ENCODE peak calls at places on chromosome 13, in nine cellular contexts. One of them, this sample, is unnamed.

GRCh38 chr13:91609353-91609752 is 210.9 kb downstream of the GPC5 start:
- DNase-seq in stomach: no peak
- DNase-seq in lower leg skin: no peak
- DNase-seq in Peyer's patch: no peak
- DNase-seq in endothelial cell of umbilical vein: no peak
- DNase-seq in tibial nerve: no peak
- DNase-seq in ovary: no peak
- DNase-seq in suprapubic skin: no peak
- DNase-seq in adrenal gland: no peak
- DNase-seq in this sample: no peak

GRCh38 chr13:107867701-107868661 is 347.4 kb downstream of the LIG4 start:
- DNase-seq in stomach: peak; percentile 35
- DNase-seq in lower leg skin: no peak
- DNase-seq in Peyer's patch: no peak
- DNase-seq in endothelial cell of umbilical vein: peak; percentile 64
- DNase-seq in tibial nerve: no peak
- DNase-seq in ovary: peak; percentile 23
- DNase-seq in suprapubic skin: no peak
- DNase-seq in adrenal gland: no peak
- DNase-seq in this sample: no peak

GRCh38 chr13:77002590-77003190 is 10.8 kb downstream of the CLN5 start:
- DNase-seq in stomach: no peak
- DNase-seq in lower leg skin: no peak
- DNase-seq in Peyer's patch: no peak
- DNase-seq in endothelial cell of umbilical vein: peak; percentile 57
- DNase-seq in tibial nerve: no peak
- DNase-seq in ovary: no peak
- DNase-seq in suprapubic skin: no peak
- DNase-seq in adrenal gland: no peak
- DNase-seq in this sample: no peak

GRCh38 chr13:103799028-103799427 is 732.8 kb upstream of the SLC10A2 start:
- DNase-seq in stomach: no peak
- DNase-seq in lower leg skin: no peak
- DNase-seq in Peyer's patch: no peak
- DNase-seq in endothelial cell of umbilical vein: no peak
- DNase-seq in tibial nerve: no peak
- DNase-seq in ovary: no peak
- DNase-seq in suprapubic skin: no peak
- DNase-seq in adrenal gland: no peak
- DNase-seq in this sample: no peak

GRCh38 chr13:25415196-25415595 is 43.4 kb downstream of the ATP8A2 start:
- DNase-seq in stomach: no peak
- DNase-seq in lower leg skin: no peak
- DNase-seq in Peyer's patch: no peak
- DNase-seq in endothelial cell of umbilical vein: no peak
- DNase-seq in tibial nerve: no peak
- DNase-seq in ovary: no peak
- DNase-seq in suprapubic skin: no peak
- DNase-seq in adrenal gland: no peak
- DNase-seq in this sample: no peak

GRCh38 chr13:98978280-98978679 is 416 bp upstream of the DOCK9 start:
- DNase-seq in stomach: no peak
- DNase-seq in lower leg skin: no peak
- DNase-seq in Peyer's patch: no peak
- DNase-seq in endothelial cell of umbilical vein: peak; percentile 92
- DNase-seq in tibial nerve: no peak
- DNase-seq in ovary: no peak
- DNase-seq in suprapubic skin: no peak
- DNase-seq in adrenal gland: no peak
- DNase-seq in this sample: no peak

GRCh38 chr13:74226791-74227475 is 92.7 kb upstream of the KLF12 start:
- DNase-seq in stomach: no peak
- DNase-seq in lower leg skin: no peak
- DNase-seq in Peyer's patch: no peak
- DNase-seq in endothelial cell of umbilical vein: no peak
- DNase-seq in tibial nerve: no peak
- DNase-seq in ovary: no peak
- DNase-seq in suprapubic skin: no peak
- DNase-seq in adrenal gland: no peak
- DNase-seq in this sample: no peak

GRCh38 chr13:100540621-100541020 is 48.0 kb downstream of the GGACT start:
- DNase-seq in stomach: no peak
- DNase-seq in lower leg skin: no peak
- DNase-seq in Peyer's patch: no peak
- DNase-seq in endothelial cell of umbilical vein: no peak
- DNase-seq in tibial nerve: no peak
- DNase-seq in ovary: no peak
- DNase-seq in suprapubic skin: no peak
- DNase-seq in adrenal gland: no peak
- DNase-seq in this sample: no peak

GRCh38 chr13:33639640-33640080 is 178.3 kb upstream of the RFC3 start:
- DNase-seq in stomach: no peak
- DNase-seq in lower leg skin: no peak
- DNase-seq in Peyer's patch: no peak
- DNase-seq in endothelial cell of umbilical vein: no peak
- DNase-seq in tibial nerve: no peak
- DNase-seq in ovary: no peak
- DNase-seq in suprapubic skin: no peak
- DNase-seq in adrenal gland: no peak
- DNase-seq in this sample: no peak

GRCh38 chr13:26914624-26915023 is 154.0 kb upstream of the GPR12 start:
- DNase-seq in stomach: no peak
- DNase-seq in lower leg skin: no peak
- DNase-seq in Peyer's patch: no peak
- DNase-seq in endothelial cell of umbilical vein: no peak
- DNase-seq in tibial nerve: no peak
- DNase-seq in ovary: no peak
- DNase-seq in suprapubic skin: no peak
- DNase-seq in adrenal gland: no peak
- DNase-seq in this sample: no peak

GRCh38 chr13:23679214-23679613 is 109.0 kb downstream of the TNFRSF19 start:
- DNase-seq in stomach: no peak
- DNase-seq in lower leg skin: no peak
- DNase-seq in Peyer's patch: no peak
- DNase-seq in endothelial cell of umbilical vein: no peak
- DNase-seq in tibial nerve: no peak
- DNase-seq in ovary: no peak
- DNase-seq in suprapubic skin: no peak
- DNase-seq in adrenal gland: no peak
- DNase-seq in this sample: no peak

GRCh38 chr13:91647361-91647970 is 249.0 kb downstream of the GPC5 start:
- DNase-seq in stomach: no peak
- DNase-seq in lower leg skin: no peak
- DNase-seq in Peyer's patch: no peak
- DNase-seq in endothelial cell of umbilical vein: no peak
- DNase-seq in tibial nerve: no peak
- DNase-seq in ovary: no peak
- DNase-seq in suprapubic skin: no peak
- DNase-seq in adrenal gland: no peak
- DNase-seq in this sample: no peak

GRCh38 chr13:114065141-114065925 is 67.1 kb downstream of the RASA3 start:
- DNase-seq in stomach: peak; percentile 79
- DNase-seq in lower leg skin: peak; percentile 82
- DNase-seq in Peyer's patch: peak; percentile 49
- DNase-seq in endothelial cell of umbilical vein: peak; percentile 96
- DNase-seq in tibial nerve: peak; percentile 86
- DNase-seq in ovary: peak; percentile 91
- DNase-seq in suprapubic skin: peak; percentile 93
- DNase-seq in adrenal gland: peak; percentile 93
- DNase-seq in this sample: peak; percentile 92
- TF ChIP-seq POLR2A in stomach: no peak
- TF ChIP-seq POLR2A in lower leg skin: no peak
- TF ChIP-seq POLR2A in Peyer's patch: peak; percentile 29
- TF ChIP-seq POLR2A in endothelial cell of umbilical vein: peak; percentile 51
- TF ChIP-seq POLR2A in tibial nerve: peak; percentile 22
- TF ChIP-seq POLR2A in ovary: peak; percentile 32
- TF ChIP-seq POLR2A in suprapubic skin: no peak
- TF ChIP-seq POLR2A in adrenal gland: peak; percentile 68
- TF ChIP-seq POLR2A in this sample: no peak

GRCh38 chr13:97225533-97225932 is 3.4 kb downstream of the MBNL2 start:
- DNase-seq in stomach: no peak
- DNase-seq in lower leg skin: no peak
- DNase-seq in Peyer's patch: no peak
- DNase-seq in endothelial cell of umbilical vein: peak; percentile 41
- DNase-seq in tibial nerve: no peak
- DNase-seq in ovary: no peak
- DNase-seq in suprapubic skin: no peak
- DNase-seq in adrenal gland: no peak
- DNase-seq in this sample: no peak

GRCh38 chr13:97222934-97223710 is 989 bp downstream of the MBNL2 start:
- DNase-seq in stomach: no peak
- DNase-seq in lower leg skin: no peak
- DNase-seq in Peyer's patch: no peak
- DNase-seq in endothelial cell of umbilical vein: peak; percentile 36
- DNase-seq in tibial nerve: no peak
- DNase-seq in ovary: no peak
- DNase-seq in suprapubic skin: no peak
- DNase-seq in adrenal gland: no peak
- DNase-seq in this sample: no peak

GRCh38 chr13:97221989-97222700 is at the start of gene MBNL2:
- DNase-seq in stomach: peak; percentile 90
- DNase-seq in lower leg skin: peak; percentile 93
- DNase-seq in Peyer's patch: peak; percentile 89
- DNase-seq in endothelial cell of umbilical vein: peak; percentile 98
- DNase-seq in tibial nerve: peak; percentile 87
- DNase-seq in ovary: peak; percentile 84
- DNase-seq in suprapubic skin: peak; percentile 95
- DNase-seq in adrenal gland: peak; percentile 97
- DNase-seq in this sample: peak; percentile 96

GRCh38 chr13:97224544-97225324 is 2.6 kb downstream of the MBNL2 start:
- DNase-seq in stomach: peak; percentile 70
- DNase-seq in lower leg skin: no peak
- DNase-seq in Peyer's patch: no peak
- DNase-seq in endothelial cell of umbilical vein: peak; percentile 75
- DNase-seq in tibial nerve: peak; percentile 40
- DNase-seq in ovary: no peak
- DNase-seq in suprapubic skin: peak; percentile 85
- DNase-seq in adrenal gland: no peak
- DNase-seq in this sample: no peak

DNA sequence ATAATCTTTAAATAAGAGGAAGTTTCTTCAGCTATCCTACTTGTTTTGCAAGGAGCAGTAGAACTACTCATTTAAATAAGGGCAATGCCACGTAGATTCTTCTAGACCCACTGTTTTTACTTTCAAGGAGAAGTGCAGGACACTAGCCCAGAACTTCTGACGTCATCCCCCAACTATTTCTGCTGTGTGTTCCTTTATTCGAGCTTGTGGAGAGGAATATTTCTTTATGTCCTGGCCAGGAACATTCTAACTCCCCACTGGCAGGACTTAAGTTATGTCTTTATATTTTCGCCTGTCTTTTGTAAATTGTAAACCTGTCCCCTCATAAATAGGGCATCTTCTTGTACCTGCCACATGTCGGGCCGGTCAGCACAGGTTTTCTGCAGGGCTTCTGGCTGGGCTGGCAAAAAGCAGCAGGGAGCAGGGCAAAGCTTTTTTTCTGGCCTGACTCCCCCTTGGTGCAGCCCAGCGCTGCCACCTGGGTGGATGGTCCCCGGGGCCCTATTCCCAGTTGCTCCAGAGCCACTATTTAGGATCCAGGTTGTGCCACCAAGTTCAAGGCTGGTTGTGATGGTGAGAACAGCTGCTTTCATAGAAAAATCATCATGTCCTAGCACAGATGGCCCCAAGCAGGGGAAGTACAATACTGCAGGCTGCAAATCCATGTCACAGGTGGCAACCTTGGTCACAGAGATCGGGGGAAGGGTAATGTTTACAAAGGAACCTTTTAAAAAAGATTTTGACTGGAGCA is 1.8 kb downstream of the MBNL2 start:
- DNase-seq in stomach: peak; percentile 42
- DNase-seq in lower leg skin: peak; percentile 79
- DNase-seq in Peyer's patch: peak; percentile 62
- DNase-seq in endothelial cell of umbilical vein: peak; percentile 91
- DNase-seq in tibial nerve: peak; percentile 81
- DNase-seq in ovary: peak; percentile 57
- DNase-seq in suprapubic skin: no peak
- DNase-seq in adrenal gland: peak; percentile 86
- DNase-seq in this sample: peak; percentile 80
- TF ChIP-seq POLR2A in stomach: no peak
- TF ChIP-seq POLR2A in lower leg skin: peak; percentile 4
- TF ChIP-seq POLR2A in Peyer's patch: no peak
- TF ChIP-seq POLR2A in endothelial cell of umbilical vein: no peak
- TF ChIP-seq POLR2A in tibial nerve: peak; percentile 57
- TF ChIP-seq POLR2A in ovary: no peak
- TF ChIP-seq POLR2A in suprapubic skin: no peak
- TF ChIP-seq POLR2A in adrenal gland: peak; percentile 65
- TF ChIP-seq POLR2A in this sample: no peak

DNA sequence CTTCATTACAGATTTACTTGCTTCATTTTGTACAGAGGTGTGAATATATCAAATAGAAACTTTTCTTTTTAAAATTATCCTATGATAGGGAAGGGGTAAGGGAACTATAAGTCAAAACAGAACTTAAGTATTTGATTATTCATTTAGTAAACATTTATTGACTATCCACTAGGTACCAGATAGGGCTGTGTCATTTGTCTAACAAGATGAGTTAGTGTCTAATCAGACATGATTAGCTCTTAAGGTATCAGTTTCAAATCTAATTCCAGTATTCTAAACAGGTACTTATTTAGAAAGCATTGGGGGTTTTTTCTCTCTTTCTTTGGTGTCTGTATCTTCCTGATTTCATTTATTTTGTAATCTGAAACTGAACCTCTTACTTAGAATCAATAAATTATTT is 32.2 kb downstream of the CDADC1 start:
- DNase-seq in stomach: no peak
- DNase-seq in lower leg skin: no peak
- DNase-seq in Peyer's patch: no peak
- DNase-seq in endothelial cell of umbilical vein: no peak
- DNase-seq in tibial nerve: no peak
- DNase-seq in ovary: no peak
- DNase-seq in suprapubic skin: no peak
- DNase-seq in adrenal gland: no peak
- DNase-seq in this sample: no peak
- TF ChIP-seq POLR2A in stomach: no peak
- TF ChIP-seq POLR2A in lower leg skin: no peak
- TF ChIP-seq POLR2A in Peyer's patch: no peak
- TF ChIP-seq POLR2A in endothelial cell of umbilical vein: no peak
- TF ChIP-seq POLR2A in tibial nerve: no peak
- TF ChIP-seq POLR2A in ovary: no peak
- TF ChIP-seq POLR2A in suprapubic skin: no peak
- TF ChIP-seq POLR2A in adrenal gland: no peak
- TF ChIP-seq POLR2A in this sample: no peak

DNA sequence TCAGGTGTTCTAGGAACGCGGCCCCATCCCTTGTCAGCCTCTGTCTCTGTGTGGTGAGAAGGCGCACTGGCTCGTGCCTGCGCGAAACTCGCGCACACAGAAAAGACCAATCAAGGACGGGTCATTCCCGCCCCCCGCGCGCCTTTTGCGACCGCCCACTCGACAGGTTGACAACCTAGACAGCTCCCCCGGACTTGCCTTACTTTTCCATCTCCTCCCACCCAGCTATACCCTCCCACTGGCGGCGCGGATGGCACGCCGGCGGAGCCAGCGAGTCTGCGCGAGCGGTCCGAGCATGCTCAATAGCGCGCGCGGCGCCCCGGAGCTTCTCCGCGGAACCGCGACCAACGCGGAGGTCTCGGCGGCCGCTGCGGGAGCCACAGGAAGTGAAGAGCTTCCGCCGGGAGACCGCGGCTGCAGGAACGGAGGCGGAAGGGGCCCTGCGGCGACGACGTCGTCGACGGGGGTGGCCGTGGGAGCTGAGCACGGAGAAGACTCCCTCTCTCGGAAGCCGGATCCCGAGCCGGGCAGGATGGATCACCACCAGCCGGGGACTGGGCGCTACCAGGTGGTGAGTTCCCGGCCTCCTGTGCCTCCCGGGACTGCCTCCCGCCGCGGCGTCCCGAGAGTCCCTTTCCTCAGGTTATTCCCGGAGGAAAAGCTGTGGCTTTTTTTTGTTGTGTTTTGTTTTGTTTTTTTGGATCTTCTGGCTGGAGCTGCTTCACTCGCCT is at the start of gene NDFIP2:
- DNase-seq in stomach: peak; percentile 89
- DNase-seq in lower leg skin: peak; percentile 75
- DNase-seq in Peyer's patch: peak; percentile 58
- DNase-seq in endothelial cell of umbilical vein: peak; percentile 85
- DNase-seq in tibial nerve: peak; percentile 54
- DNase-seq in ovary: peak; percentile 78
- DNase-seq in suprapubic skin: peak; percentile 91
- DNase-seq in adrenal gland: peak; percentile 91
- DNase-seq in this sample: peak; percentile 94
- TF ChIP-seq POLR2A in stomach: no peak
- TF ChIP-seq POLR2A in lower leg skin: no peak
- TF ChIP-seq POLR2A in Peyer's patch: peak; percentile 84
- TF ChIP-seq POLR2A in endothelial cell of umbilical vein: peak; percentile 65
- TF ChIP-seq POLR2A in tibial nerve: peak; percentile 38
- TF ChIP-seq POLR2A in ovary: peak; percentile 15
- TF ChIP-seq POLR2A in suprapubic skin: no peak
- TF ChIP-seq POLR2A in adrenal gland: peak; percentile 79
- TF ChIP-seq POLR2A in this sample: no peak